ENCODE peak calls at places on chromosome 5, in five cellular contexts. H, X, I, E and O are unnamed samples.

GRCh38 chr5:89816038-89816437 is 593.5 kb downstream of the CETN3 start:
- DNase-seq in H (no peak), X (no peak), I (no peak), E (no peak), O (no peak)

GRCh38 chr5:179302499-179303185 is 42.6 kb downstream of the ADAMTS2 start:
- DNase-seq in H (no peak), X (no peak), I (peak), E (peak), O (no peak)

GRCh38 chr5:145585-146323 is 45.5 kb upstream of the LRRC14B start:
- DNase-seq in H (no peak), X (no peak), I (no peak), E (no peak), O (no peak)

GRCh38 chr5:136033244-136033643 is 4.5 kb downstream of the TGFBI start:
- DNase-seq in H (no peak), X (no peak), I (no peak), E (no peak), O (no peak)

GRCh38 chr5:88109806-88110205 is 158.8 kb downstream of the TMEM161B start:
- DNase-seq in H (no peak), X (peak), I (no peak), E (no peak), O (no peak)

GRCh38 chr5:68330564-68330963 is 115.0 kb downstream of the PIK3R1 start:
- DNase-seq in H (no peak), X (peak), I (no peak), E (no peak), O (no peak)

GRCh38 chr5:168992687-168993086 is 308.3 kb downstream of the SLIT3 start:
- DNase-seq in H (no peak), X (no peak), I (no peak), E (no peak), O (peak)

GRCh38 chr5:143124593-143124992 is 278.9 kb downstream of the NR3C1 start:
- DNase-seq in H (no peak), X (no peak), I (no peak), E (no peak), O (no peak)

GRCh38 chr5:41878598-41879305 is 8.5 kb upstream of the OXCT1 start:
- DNase-seq in H (no peak), X (no peak), I (no peak), E (no peak), O (no peak)

GRCh38 chr5:56170557-56170956 is 62.6 kb downstream of the ANKRD55 start:
- DNase-seq in H (peak), X (peak), I (peak), E (no peak), O (no peak)

GRCh38 chr5:14489643-14490042 is 91.9 kb upstream of the OTULINL start:
- DNase-seq in H (no peak), X (no peak), I (no peak), E (no peak), O (no peak)

GRCh38 chr5:167639761-167640160 is 651.7 kb upstream of the WWC1 start:
- DNase-seq in H (no peak), X (peak), I (no peak), E (no peak), O (no peak)

GRCh38 chr5:55227738-55228430 is 769 bp upstream of the MCIDAS start:
- DNase-seq in H (no peak), X (no peak), I (no peak), E (no peak), O (no peak)

GRCh38 chr5:143576721-143577484 is 173.4 kb upstream of the NR3C1 start:
- DNase-seq in H (no peak), X (peak), I (no peak), E (no peak), O (no peak)

GRCh38 chr5:58666141-58666540 is 83.3 kb downstream of the RAB3C start:
- DNase-seq in H (no peak), X (no peak), I (no peak), E (no peak), O (no peak)

GRCh38 chr5:10630126-10630525 is 66.3 kb downstream of the ANKRD33B start:
- DNase-seq in H (no peak), X (no peak), I (no peak), E (no peak), O (no peak)

GRCh38 chr5:131198625-131199024 is 27.9 kb downstream of the LYRM7 start:
- DNase-seq in H (no peak), X (peak), I (no peak), E (no peak), O (no peak)

GRCh38 chr5:74851684-74852353 is 14.4 kb downstream of the FAM169A start:
- DNase-seq in H (no peak), X (peak), I (no peak), E (no peak), O (no peak)

DNA sequence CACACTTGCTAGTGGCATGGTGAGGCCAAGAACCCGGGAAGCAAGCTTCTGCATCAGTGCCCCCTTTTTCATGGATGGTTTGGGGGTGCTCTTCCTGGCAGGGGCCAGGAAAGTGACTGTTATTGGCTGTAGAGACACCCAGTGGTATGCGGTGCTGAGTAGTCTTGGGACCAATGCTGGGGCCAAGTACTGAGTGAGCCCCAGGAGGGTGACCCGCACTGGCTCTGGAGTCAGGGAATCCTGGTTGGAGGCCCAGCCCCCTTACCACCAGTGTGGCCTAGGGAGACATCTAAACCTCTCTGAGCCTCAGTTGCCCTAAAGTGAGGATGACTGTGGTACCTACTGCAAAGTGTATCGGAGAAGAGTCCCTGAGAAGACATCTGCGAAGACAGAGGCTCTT is 41.2 kb upstream of the SYNPO start:
- DNase-seq in H (no peak), X (no peak), I (peak), E (no peak), O (no peak)
- H3K27ac ChIP-seq in H (no peak), X (no peak), I (peak), E (peak), O (no peak)

GRCh38 chr5:175798626-175799025 is 72.8 kb upstream of the CPLX2 start:
- DNase-seq in H (no peak), X (no peak), I (no peak), E (no peak), O (no peak)
- H3K27ac ChIP-seq in H (no peak), X (no peak), I (no peak), E (no peak), O (no peak)

GRCh38 chr5:132408456-132408855 is 38.9 kb downstream of the SLC22A5 start:
- DNase-seq in H (no peak), X (no peak), I (peak), E (no peak), O (no peak)
- H3K27ac ChIP-seq in H (peak), X (no peak), I (peak), E (peak), O (no peak)

DNA sequence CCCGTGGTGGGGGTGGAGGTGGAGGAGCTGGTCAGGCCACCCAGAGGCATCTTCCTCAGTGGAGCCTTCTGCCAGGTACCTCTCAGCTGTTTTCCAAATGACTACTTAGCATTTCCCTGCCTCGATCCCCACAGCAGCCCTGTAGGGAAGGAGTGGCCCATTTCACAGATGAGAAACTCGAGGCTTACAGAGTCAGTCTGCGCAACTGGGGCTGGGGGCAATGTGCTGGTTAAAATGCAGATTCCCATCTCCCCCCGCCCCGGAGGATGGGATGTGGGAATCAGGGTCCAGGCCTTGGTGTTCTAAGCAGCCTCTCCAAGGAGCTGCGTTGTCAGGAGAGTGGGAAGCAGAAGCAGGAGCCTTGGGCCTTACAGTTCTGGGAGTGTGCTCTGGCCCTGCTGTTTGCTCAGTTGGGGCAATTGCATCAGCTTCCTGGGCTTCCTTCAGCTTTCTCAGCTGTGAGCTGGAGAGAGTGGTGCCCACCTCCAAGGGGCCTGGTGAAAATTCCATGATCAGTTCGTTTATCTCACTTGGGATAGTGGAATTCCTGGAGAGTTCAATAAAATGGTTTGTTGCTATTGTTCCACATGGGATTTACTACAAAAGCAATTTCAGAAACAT is 19.4 kb downstream of the ERGIC1 start:
- DNase-seq in H (no peak), X (peak), I (no peak), E (no peak), O (no peak)
- H3K27ac ChIP-seq in H (peak), X (peak), I (peak), E (peak), O (no peak)

GRCh38 chr5:78519198-78519941 is 129.2 kb downstream of the LHFPL2 start:
- DNase-seq in H (no peak), X (no peak), I (no peak), E (no peak), O (no peak)
- H3K27ac ChIP-seq in H (peak), X (peak), I (peak), E (no peak), O (no peak)

DNA sequence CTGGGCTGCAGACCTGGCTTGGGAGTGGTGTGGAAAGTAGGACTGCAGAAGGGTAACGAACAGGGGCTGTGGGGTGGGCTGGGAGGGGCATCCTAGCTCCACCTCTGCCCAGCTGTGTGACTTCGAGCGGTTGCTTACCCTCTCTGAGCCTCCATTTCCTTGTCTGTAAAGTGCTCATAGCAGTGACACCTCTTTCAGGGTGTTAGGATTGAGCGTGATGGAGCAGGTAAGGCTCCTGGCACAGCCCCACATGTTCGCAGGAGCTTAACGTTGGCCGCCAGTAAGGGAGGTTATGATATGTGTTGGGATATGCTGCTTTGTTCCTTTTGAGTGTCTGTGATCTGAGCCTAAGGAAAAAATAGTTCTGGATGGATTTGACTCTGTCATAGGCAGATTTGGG is 2.1 kb downstream of the NDST1 start:
- DNase-seq in H (no peak), X (no peak), I (no peak), E (no peak), O (no peak)
- H3K27ac ChIP-seq in H (peak), X (no peak), I (no peak), E (peak), O (no peak)

GRCh38 chr5:35482167-35482755 is 135.4 kb upstream of the SPEF2 start:
- DNase-seq in H (no peak), X (no peak), I (no peak), E (no peak), O (no peak)
- H3K27ac ChIP-seq in H (peak), X (no peak), I (no peak), E (no peak), O (no peak)

DNA sequence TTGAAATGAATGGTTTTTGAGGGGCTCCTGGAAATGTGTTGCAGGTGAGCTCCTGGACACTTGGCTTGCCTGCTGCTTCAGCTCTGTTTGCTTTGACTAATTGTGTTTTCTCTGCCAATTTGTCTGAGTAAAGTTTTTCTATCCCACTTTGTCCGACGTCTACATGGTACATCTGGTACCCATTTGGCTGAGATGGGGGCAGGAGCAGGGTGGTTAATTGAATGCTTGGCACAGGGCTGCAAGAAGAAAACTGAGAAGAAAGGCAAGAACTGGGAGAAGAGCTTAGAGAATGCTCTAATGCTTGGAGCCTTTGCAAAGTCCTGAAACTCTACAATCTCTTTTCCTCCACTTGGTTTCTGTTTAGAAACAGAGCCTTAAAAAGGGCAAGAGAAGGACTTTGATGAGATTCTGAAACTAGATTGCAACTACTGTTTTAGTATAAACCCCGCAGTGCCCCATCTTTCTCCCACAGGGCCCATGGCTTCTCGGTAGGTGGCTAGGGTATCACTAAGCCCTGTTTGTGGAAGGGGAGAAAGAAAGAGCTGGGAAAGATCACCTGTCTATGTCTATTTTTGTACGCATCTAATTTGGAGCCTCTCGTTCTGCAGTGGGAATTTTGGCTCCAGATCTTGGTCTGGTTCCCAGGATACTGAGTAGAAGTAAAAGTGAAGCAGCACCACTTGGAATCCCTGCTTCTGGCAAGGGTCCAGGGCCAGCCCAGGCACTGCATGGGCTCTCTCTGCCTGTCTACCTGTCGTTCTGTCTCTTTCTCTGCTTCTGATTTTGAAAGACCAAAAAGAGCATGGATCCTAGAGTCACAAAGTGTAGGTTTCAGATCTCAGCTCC is 214.4 kb downstream of the SEMA6A start:
- DNase-seq in H (no peak), X (peak), I (no peak), E (peak), O (no peak)
- H3K27ac ChIP-seq in H (no peak), X (no peak), I (no peak), E (peak), O (peak)

GRCh38 chr5:95782166-95782565 is 40.4 kb downstream of the GLRX start:
- DNase-seq in H (no peak), X (no peak), I (no peak), E (no peak), O (no peak)
- H3K27ac ChIP-seq in H (peak), X (no peak), I (no peak), E (peak), O (no peak)

GRCh38 chr5:172776235-172776594 is 5.2 kb upstream of the DUSP1 start:
- DNase-seq in H (no peak), X (no peak), I (no peak), E (no peak), O (no peak)
- H3K27ac ChIP-seq in H (peak), X (peak), I (no peak), E (no peak), O (peak)